ENCODE peak calls at places on chromosomes 5 and 9, in six cellular contexts. G is IMR-90, R is H9, Q is mesendoderm, A is H1, Z is neuronal stem cell. N is an unnamed sample.

GRCh38 chr5:76544268-76544926 is 78.8 kb downstream of the F2RL2 start:
- DNase-seq in G (peak; percentile 13), R (peak; percentile 60), Z (peak; percentile 8), Q (peak; percentile 71), A (no peak), N (no peak)

GRCh38 chr9:5500441-5501235 is 9.7 kb upstream of the PDCD1LG2 start:
- DNase-seq in R (no peak), Z (no peak), G (peak; percentile 21), Q (no peak), A (no peak), N (no peak)

GRCh38 chr9:92506184-92506857 is 24.0 kb upstream of the ASPN start:
- DNase-seq in A (no peak), G (peak; percentile 95), Z (no peak), Q (no peak), R (no peak), N (peak; percentile 86)

GRCh38 chr9:126155756-126156664 is 170.6 kb upstream of the MVB12B start:
- DNase-seq in R (no peak), A (no peak), Z (no peak), Q (no peak), G (no peak), N (no peak)

GRCh38 chr9:134633362-134634142 is 8.1 kb upstream of the COL5A1 start:
- DNase-seq in Z (no peak), A (no peak), G (no peak), Q (no peak), R (peak; percentile 16), N (no peak)

GRCh38 chr9:115650768-115651167 is 502.8 kb upstream of the PAPPA start:
- DNase-seq in Q (no peak), Z (no peak), R (no peak), G (peak; percentile 98), A (no peak), N (peak; percentile 23)

GRCh38 chr9:36532353-36532752 is 40.3 kb upstream of the MELK start:
- DNase-seq in Z (no peak), R (no peak), G (no peak), A (no peak), Q (no peak), N (no peak)

GRCh38 chr5:171479776-171480125 is 60.3 kb downstream of the FGF18 start:
- DNase-seq in R (no peak), Q (no peak), G (no peak), Z (no peak), A (no peak), N (no peak)

GRCh38 chr5:7392401-7393024 is 3.4 kb upstream of the ADCY2 start:
- DNase-seq in Q (peak; percentile 89), G (no peak), R (peak; percentile 68), Z (peak; percentile 36), A (no peak), N (peak; percentile 97)

GRCh38 chr5:171757853-171758535 is 27.6 kb upstream of the SMIM23 start:
- DNase-seq in Q (no peak), G (peak; percentile 99), R (no peak), A (no peak), Z (no peak), N (peak; percentile 45)

GRCh38 chr5:132489871-132490483 is 596 bp downstream of the IRF1 start:
- DNase-seq in A (no peak), R (peak; percentile 45), G (peak; percentile 43), Q (no peak), Z (no peak), N (no peak)

GRCh38 chr5:132490484-132491367 is at the start of gene IRF1:
- DNase-seq in G (peak; percentile 94), A (peak; percentile 95), R (peak; percentile 96), Q (peak; percentile 97), Z (peak; percentile 87), N (peak; percentile 97)

GRCh38 chr5:132492386-132492785 is 1.8 kb upstream of the IRF1 start:
- DNase-seq in A (no peak), Z (no peak), G (peak; percentile 52), R (no peak), Q (no peak), N (no peak)

GRCh38 chr5:132493241-132493640 is 2.7 kb upstream of the IRF1 start:
- DNase-seq in Z (no peak), R (no peak), Q (no peak), A (no peak), G (no peak), N (no peak)

DNA sequence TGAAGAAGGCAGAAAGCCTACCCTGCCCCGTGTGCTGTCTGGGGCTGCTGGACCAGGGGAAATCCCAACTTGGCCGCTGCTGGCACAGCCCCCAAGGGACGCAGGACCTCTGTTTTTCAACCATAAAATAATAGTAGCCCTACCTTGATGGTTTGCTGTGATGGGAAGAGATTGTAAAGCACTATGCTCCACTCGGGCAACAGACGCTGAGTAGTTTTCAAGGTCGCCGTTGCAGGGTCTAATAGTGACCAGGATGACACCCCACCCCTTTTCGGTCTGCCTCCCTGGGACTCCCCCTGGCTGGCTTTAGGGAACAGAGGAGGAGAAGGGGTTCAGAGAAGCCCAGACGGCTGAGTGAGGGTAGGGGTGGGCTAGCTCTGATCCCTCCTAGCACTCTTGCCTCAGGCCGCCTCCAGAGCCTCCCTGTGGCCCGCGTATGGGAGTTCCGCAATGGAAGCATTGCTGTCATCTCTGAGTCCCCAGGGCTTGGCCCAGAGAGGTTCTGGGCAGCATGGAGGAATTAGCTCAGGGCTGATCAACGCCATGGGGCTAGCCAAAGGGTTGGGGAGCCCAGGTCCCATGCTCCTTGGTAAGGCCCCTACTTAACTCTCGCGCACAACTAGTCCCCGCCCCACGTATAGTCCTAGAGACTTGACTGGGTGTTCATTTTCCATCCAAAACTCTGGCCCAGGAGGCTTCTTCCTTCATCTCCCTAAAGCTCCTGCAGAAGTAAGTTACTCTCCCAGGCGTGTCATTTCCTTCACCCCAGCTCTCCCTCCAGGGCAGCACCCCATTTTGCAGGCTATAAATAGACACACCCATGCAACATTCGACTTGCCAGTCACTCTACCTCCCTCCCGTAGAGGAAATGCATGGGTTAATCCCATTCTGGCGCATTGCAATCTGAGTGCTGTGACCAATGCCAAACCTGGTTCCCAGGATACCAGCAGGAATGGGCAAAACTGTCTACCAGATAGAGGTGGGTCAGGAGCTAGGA is 1.1 kb upstream of the IRF1 start:
- DNase-seq in Q (peak; percentile 55), R (peak; percentile 54), G (no peak), A (peak; percentile 64), Z (no peak), N (peak; percentile 64)
- H2BK5ac ChIP-seq in Q (no peak overlapping the region), R (no peak overlapping the region), G (peak overlapping the region; percentile 73), A (peak overlapping the region; percentile 35), Z (peak overlapping the region; percentile 35), N (peak overlapping the region; percentile 61)

GRCh38 chr9:113594484-113595299 is 131.2 kb downstream of the RGS3 start:
- DNase-seq in A (no peak), G (no peak), Z (no peak), R (no peak), Q (no peak), N (no peak)

GRCh38 chr9:113593682-113594281 is 130.3 kb downstream of the RGS3 start:
- DNase-seq in G (peak; percentile 98), R (peak; percentile 99), Q (peak; percentile 100), A (peak; percentile 86), Z (peak; percentile 98), N (peak; percentile 84)

GRCh38 chr9:113591899-113592625 is 128.5 kb downstream of the RGS3 start:
- DNase-seq in A (no peak), G (no peak), Q (no peak), Z (no peak), R (no peak), N (no peak)

GRCh38 chr9:113590991-113591898 is 127.7 kb downstream of the RGS3 start:
- DNase-seq in Z (peak; percentile 79), R (peak; percentile 93), Q (peak; percentile 93), G (peak; percentile 62), A (peak; percentile 94), N (peak; percentile 87)

DNA sequence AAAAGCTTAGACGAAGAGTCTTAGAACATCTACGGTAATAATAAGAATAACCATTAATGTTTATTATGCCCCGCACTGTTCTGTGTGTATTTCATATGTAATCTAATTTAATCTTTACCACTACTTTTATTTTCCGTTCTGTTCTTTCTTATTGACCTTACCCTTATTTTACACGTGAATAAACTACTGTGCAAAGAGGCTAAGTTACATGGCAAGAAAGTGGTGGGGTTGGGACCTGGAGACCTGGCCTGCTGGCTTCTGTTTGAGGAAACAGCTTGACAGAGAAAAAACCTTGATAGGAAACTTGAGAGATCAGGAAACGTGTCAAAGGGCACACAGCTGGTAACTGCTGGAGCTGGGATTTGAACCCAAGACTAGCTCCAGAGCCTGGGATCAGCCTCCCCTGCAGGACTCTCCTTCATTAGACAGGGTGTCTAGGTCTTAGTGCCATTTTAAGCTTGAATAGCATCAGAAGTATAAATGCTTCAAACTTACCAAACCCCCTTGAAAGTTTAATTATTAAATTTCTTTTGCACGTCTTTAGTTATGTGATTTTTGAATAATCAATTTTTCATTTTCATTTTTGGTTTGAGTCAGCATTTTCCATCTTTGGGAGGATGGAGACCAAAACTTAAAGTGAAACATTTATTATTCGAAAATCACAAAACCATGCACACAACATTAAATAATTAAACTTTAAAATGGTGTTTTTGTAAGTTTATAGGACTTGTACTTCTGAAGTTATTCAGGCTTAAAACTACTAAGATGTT is 129.5 kb downstream of the RGS3 start:
- DNase-seq in Z (no peak), A (no peak), G (no peak), R (no peak), Q (no peak), N (no peak)
- H2BK5ac ChIP-seq in Z (peak overlapping the region; percentile 72), A (peak overlapping the region; percentile 61), G (peak overlapping the region; percentile 22), R (no peak overlapping the region), Q (no peak overlapping the region), N (peak overlapping the region; percentile 74)

GRCh38 chr9:91036826-91037510 is 235.3 kb downstream of the SYK start:
- DNase-seq in G (peak; percentile 92), Z (peak; percentile 18), A (peak; percentile 80), Q (peak; percentile 94), R (peak; percentile 78), N (peak; percentile 67)
- H2BK5ac ChIP-seq in G (peak overlapping the region; percentile 70), Z (no peak overlapping the region), A (no peak overlapping the region), Q (no peak overlapping the region), R (no peak overlapping the region), N (no peak overlapping the region)

GRCh38 chr5:39074009-39074886 is at the start of gene RICTOR:
- DNase-seq in G (peak; percentile 82), R (peak; percentile 85), Z (peak; percentile 88), A (peak; percentile 92), Q (peak; percentile 90), N (peak; percentile 79)
- H2BK5ac ChIP-seq in G (peak within 1 kb of the TSS; percentile 96), R (peak within 1 kb of the TSS; percentile 95), Z (peak within 1 kb of the TSS; percentile 87), A (peak within 1 kb of the TSS; percentile 93), Q (no peak within 1 kb of the TSS), N (peak within 1 kb of the TSS; percentile 94)

GRCh38 chr9:128091144-128091543 is 23.1 kb downstream of the SLC25A25 start:
- DNase-seq in Z (no peak), Q (peak; percentile 94), R (peak; percentile 91), G (peak; percentile 91), A (peak; percentile 82), N (no peak)

GRCh38 chr9:128085852-128086409 is 17.9 kb downstream of the SLC25A25 start:
- DNase-seq in A (no peak), Z (no peak), R (no peak), G (no peak), Q (no peak), N (peak; percentile 81)

GRCh38 chr9:128088253-128088945 is 20.4 kb downstream of the SLC25A25 start:
- DNase-seq in G (no peak), A (no peak), Q (no peak), R (no peak), Z (no peak), N (no peak)

GRCh38 chr9:128084746-128085145 is 16.7 kb downstream of the SLC25A25 start:
- DNase-seq in A (no peak), G (peak; percentile 71), R (no peak), Z (no peak), Q (no peak), N (no peak)

DNA sequence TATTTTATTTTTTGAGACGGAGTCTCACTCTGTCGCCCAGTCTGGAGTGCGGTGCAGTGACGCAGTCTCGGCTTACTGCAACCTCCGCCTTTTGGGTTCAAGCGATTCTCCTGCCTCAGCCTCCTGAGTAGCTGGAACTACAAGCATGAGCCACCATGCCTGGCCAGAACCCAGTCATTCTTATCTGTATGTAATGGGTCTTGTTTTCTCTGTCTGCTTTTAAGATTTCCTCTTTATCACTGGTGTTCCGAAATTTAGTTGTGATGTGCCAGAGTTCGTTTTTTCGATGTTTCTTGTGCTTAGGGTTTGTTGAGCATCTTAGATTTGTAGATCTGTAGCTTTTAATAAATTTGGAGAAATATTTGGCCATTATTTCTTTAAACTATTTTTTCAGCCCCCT is 19.2 kb downstream of the SLC25A25 start:
- DNase-seq in R (no peak), G (no peak), Q (no peak), Z (no peak), A (no peak), N (no peak)
- H2BK5ac ChIP-seq in R (no peak overlapping the region), G (no peak overlapping the region), Q (no peak overlapping the region), Z (no peak overlapping the region), A (no peak overlapping the region), N (no peak overlapping the region)